ENCODE peak calls at places on chromosomes 7 and 10, in seven cellular contexts. One of them, this sample, is unnamed.

GRCh38 chr7:70104243-70104642 is 506.0 kb downstream of the AUTS2 start:
- DNase-seq in NB4: no peak
- DNase-seq in putamen: no peak
- DNase-seq in HFF-Myc: no peak
- DNase-seq in A172: no peak
- DNase-seq in GM12891: no peak
- DNase-seq in heart left ventricle: no peak
- DNase-seq in this sample: no peak

GRCh38 chr10:93225938-93226337 is 152.2 kb downstream of the CYP26A1 start:
- DNase-seq in HFF-Myc: no peak
- DNase-seq in A172: no peak
- DNase-seq in heart left ventricle: no peak
- DNase-seq in GM12891: no peak
- DNase-seq in NB4: no peak
- DNase-seq in putamen: no peak
- DNase-seq in this sample: no peak

GRCh38 chr10:125209591-125210373 is 49.4 kb upstream of the CTBP2 start:
- DNase-seq in HFF-Myc: no peak
- DNase-seq in A172: no peak
- DNase-seq in heart left ventricle: no peak
- DNase-seq in putamen: peak
- DNase-seq in NB4: no peak
- DNase-seq in GM12891: no peak
- DNase-seq in this sample: no peak

GRCh38 chr7:107390921-107391320 is 78.9 kb upstream of the GPR22 start:
- DNase-seq in GM12891: no peak
- DNase-seq in HFF-Myc: no peak
- DNase-seq in NB4: no peak
- DNase-seq in A172: no peak
- DNase-seq in heart left ventricle: no peak
- DNase-seq in putamen: no peak
- DNase-seq in this sample: no peak

GRCh38 chr7:13945670-13946069 is 43.8 kb downstream of the ETV1 start:
- DNase-seq in heart left ventricle: no peak
- DNase-seq in HFF-Myc: no peak
- DNase-seq in NB4: no peak
- DNase-seq in A172: peak
- DNase-seq in putamen: no peak
- DNase-seq in GM12891: no peak
- DNase-seq in this sample: no peak

GRCh38 chr7:47724335-47724982 is 142.5 kb upstream of the TNS3 start:
- DNase-seq in heart left ventricle: no peak
- DNase-seq in GM12891: no peak
- DNase-seq in NB4: no peak
- DNase-seq in putamen: no peak
- DNase-seq in A172: peak
- DNase-seq in HFF-Myc: peak
- DNase-seq in this sample: no peak

GRCh38 chr10:92839191-92840085 is 8.9 kb upstream of the EXOC6 start:
- DNase-seq in putamen: no peak
- DNase-seq in GM12891: peak
- DNase-seq in A172: no peak
- DNase-seq in HFF-Myc: peak
- DNase-seq in heart left ventricle: peak
- DNase-seq in NB4: peak
- DNase-seq in this sample: no peak

GRCh38 chr7:150801242-150801945 is 825 bp downstream of the TMEM176A start:
- DNase-seq in NB4: no peak
- DNase-seq in heart left ventricle: no peak
- DNase-seq in A172: no peak
- DNase-seq in HFF-Myc: no peak
- DNase-seq in GM12891: peak
- DNase-seq in putamen: no peak
- DNase-seq in this sample: peak

GRCh38 chr7:114662002-114662677 is 247.5 kb downstream of the FOXP2 start:
- DNase-seq in A172: no peak
- DNase-seq in GM12891: no peak
- DNase-seq in NB4: no peak
- DNase-seq in heart left ventricle: no peak
- DNase-seq in HFF-Myc: no peak
- DNase-seq in putamen: no peak
- DNase-seq in this sample: no peak

GRCh38 chr7:155818154-155818819 is 6.0 kb upstream of the SHH start:
- DNase-seq in HFF-Myc: no peak
- DNase-seq in putamen: no peak
- DNase-seq in NB4: no peak
- DNase-seq in A172: no peak
- DNase-seq in heart left ventricle: peak
- DNase-seq in GM12891: no peak
- DNase-seq in this sample: no peak

GRCh38 chr7:90111-91063 is 102.0 kb upstream of the FAM20C start:
- DNase-seq in A172: peak
- DNase-seq in putamen: no peak
- DNase-seq in NB4: peak
- DNase-seq in HFF-Myc: peak
- DNase-seq in GM12891: no peak
- DNase-seq in heart left ventricle: no peak
- DNase-seq in this sample: peak

GRCh38 chr7:25031007-25031406 is 51.0 kb upstream of the OSBPL3 start:
- DNase-seq in GM12891: peak
- DNase-seq in heart left ventricle: no peak
- DNase-seq in HFF-Myc: no peak
- DNase-seq in NB4: no peak
- DNase-seq in A172: no peak
- DNase-seq in putamen: no peak
- DNase-seq in this sample: no peak

GRCh38 chr10:24603333-24603732 is 120.4 kb downstream of the ARHGAP21 start:
- DNase-seq in NB4: no peak
- DNase-seq in GM12891: no peak
- DNase-seq in heart left ventricle: no peak
- DNase-seq in HFF-Myc: no peak
- DNase-seq in putamen: no peak
- DNase-seq in A172: peak
- DNase-seq in this sample: no peak

GRCh38 chr10:43942096-43942885 is 293.6 kb upstream of the ZNF32 start:
- DNase-seq in putamen: no peak
- DNase-seq in NB4: no peak
- DNase-seq in GM12891: no peak
- DNase-seq in HFF-Myc: no peak
- DNase-seq in A172: no peak
- DNase-seq in heart left ventricle: no peak
- DNase-seq in this sample: peak

GRCh38 chr10:33521062-33521461 is 186.6 kb upstream of the NRP1 start:
- DNase-seq in NB4: no peak
- DNase-seq in putamen: no peak
- DNase-seq in HFF-Myc: no peak
- DNase-seq in A172: peak
- DNase-seq in GM12891: no peak
- DNase-seq in heart left ventricle: no peak
- DNase-seq in this sample: no peak

GRCh38 chr10:24826022-24826421 is 102.3 kb upstream of the ARHGAP21 start:
- DNase-seq in NB4: peak
- DNase-seq in HFF-Myc: peak
- DNase-seq in A172: peak
- DNase-seq in putamen: no peak
- DNase-seq in heart left ventricle: no peak
- DNase-seq in GM12891: no peak
- DNase-seq in this sample: no peak

GRCh38 chr7:143890558-143890957 is 11.4 kb downstream of the TCAF1 start:
- DNase-seq in putamen: no peak
- DNase-seq in NB4: no peak
- DNase-seq in heart left ventricle: no peak
- DNase-seq in HFF-Myc: no peak
- DNase-seq in A172: no peak
- DNase-seq in GM12891: no peak
- DNase-seq in this sample: no peak